ENCODE peak calls at places on chromosomes 11 and 22, in seven cellular contexts. One of them, this sample, is unnamed.

GRCh38 chr11:47592970-47593369 is 1.2 kb downstream of the C1QTNF4 start:
- DNase-seq in endothelial cell of umbilical vein: no peak
- DNase-seq in HCT116: no peak
- DNase-seq in breast epithelium: no peak
- DNase-seq in ovary: no peak
- DNase-seq in uterus: no peak
- DNase-seq in suprapubic skin: no peak
- DNase-seq in this sample: no peak

GRCh38 chr11:82680252-82680651 is 53.4 kb downstream of the FAM181B start:
- DNase-seq in endothelial cell of umbilical vein: no peak
- DNase-seq in HCT116: no peak
- DNase-seq in breast epithelium: no peak
- DNase-seq in ovary: no peak
- DNase-seq in uterus: no peak
- DNase-seq in suprapubic skin: no peak
- DNase-seq in this sample: no peak

GRCh38 chr22:37454857-37455686 is 27.8 kb upstream of the ELFN2 start:
- DNase-seq in endothelial cell of umbilical vein: peak
- DNase-seq in HCT116: peak
- DNase-seq in breast epithelium: no peak
- DNase-seq in ovary: no peak
- DNase-seq in uterus: no peak
- DNase-seq in suprapubic skin: no peak
- DNase-seq in this sample: no peak

GRCh38 chr11:44886765-44887164 is 63.9 kb downstream of the TP53I11 start:
- DNase-seq in endothelial cell of umbilical vein: peak
- DNase-seq in HCT116: no peak
- DNase-seq in breast epithelium: no peak
- DNase-seq in ovary: no peak
- DNase-seq in uterus: peak
- DNase-seq in suprapubic skin: no peak
- DNase-seq in this sample: no peak

GRCh38 chr11:77361184-77361583 is 59.7 kb upstream of the GDPD4 start:
- DNase-seq in endothelial cell of umbilical vein: no peak
- DNase-seq in HCT116: no peak
- DNase-seq in breast epithelium: no peak
- DNase-seq in ovary: no peak
- DNase-seq in uterus: no peak
- DNase-seq in suprapubic skin: no peak
- DNase-seq in this sample: no peak

GRCh38 chr11:297666-298405 is 1.5 kb downstream of the IFITM5 start:
- DNase-seq in endothelial cell of umbilical vein: no peak
- DNase-seq in HCT116: no peak
- DNase-seq in breast epithelium: no peak
- DNase-seq in ovary: peak
- DNase-seq in uterus: peak
- DNase-seq in suprapubic skin: peak
- DNase-seq in this sample: peak

GRCh38 chr11:17921620-17922473 is 91.0 kb downstream of the SERGEF start:
- DNase-seq in endothelial cell of umbilical vein: no peak
- DNase-seq in HCT116: no peak
- DNase-seq in breast epithelium: no peak
- DNase-seq in ovary: no peak
- DNase-seq in uterus: no peak
- DNase-seq in suprapubic skin: no peak
- DNase-seq in this sample: peak

GRCh38 chr11:134074766-134075165 is 5.9 kb downstream of the JAM3 start:
- DNase-seq in endothelial cell of umbilical vein: no peak
- DNase-seq in HCT116: no peak
- DNase-seq in breast epithelium: no peak
- DNase-seq in ovary: no peak
- DNase-seq in uterus: no peak
- DNase-seq in suprapubic skin: no peak
- DNase-seq in this sample: no peak

GRCh38 chr22:49037701-49038245 is 789.9 kb downstream of the BRD1 start:
- DNase-seq in endothelial cell of umbilical vein: no peak
- DNase-seq in HCT116: no peak
- DNase-seq in breast epithelium: no peak
- DNase-seq in ovary: no peak
- DNase-seq in uterus: no peak
- DNase-seq in suprapubic skin: no peak
- DNase-seq in this sample: no peak

GRCh38 chr11:77294040-77294439 is 7.4 kb downstream of the GDPD4 start:
- DNase-seq in endothelial cell of umbilical vein: no peak
- DNase-seq in HCT116: no peak
- DNase-seq in breast epithelium: no peak
- DNase-seq in ovary: no peak
- DNase-seq in uterus: no peak
- DNase-seq in suprapubic skin: no peak
- DNase-seq in this sample: no peak

GRCh38 chr11:96006016-96006415 is 82.1 kb upstream of the MTMR2 start:
- DNase-seq in endothelial cell of umbilical vein: no peak
- DNase-seq in HCT116: no peak
- DNase-seq in breast epithelium: no peak
- DNase-seq in ovary: no peak
- DNase-seq in uterus: no peak
- DNase-seq in suprapubic skin: no peak
- DNase-seq in this sample: no peak

GRCh38 chr11:79670846-79671245 is 230.0 kb upstream of the TENM4 start:
- DNase-seq in endothelial cell of umbilical vein: no peak
- DNase-seq in HCT116: no peak
- DNase-seq in breast epithelium: no peak
- DNase-seq in ovary: no peak
- DNase-seq in uterus: no peak
- DNase-seq in suprapubic skin: no peak
- DNase-seq in this sample: no peak

GRCh38 chr11:1402355-1402754 is 12.6 kb downstream of the BRSK2 start:
- DNase-seq in endothelial cell of umbilical vein: no peak
- DNase-seq in HCT116: no peak
- DNase-seq in breast epithelium: no peak
- DNase-seq in ovary: peak
- DNase-seq in uterus: no peak
- DNase-seq in suprapubic skin: no peak
- DNase-seq in this sample: peak

GRCh38 chr11:1400168-1401000 is 10.7 kb downstream of the BRSK2 start:
- DNase-seq in endothelial cell of umbilical vein: no peak
- DNase-seq in HCT116: no peak
- DNase-seq in breast epithelium: no peak
- DNase-seq in ovary: peak
- DNase-seq in uterus: no peak
- DNase-seq in suprapubic skin: no peak
- DNase-seq in this sample: peak

GRCh38 chr11:1401656-1402221 is 12.0 kb downstream of the BRSK2 start:
- DNase-seq in endothelial cell of umbilical vein: peak
- DNase-seq in HCT116: no peak
- DNase-seq in breast epithelium: peak
- DNase-seq in ovary: peak
- DNase-seq in uterus: peak
- DNase-seq in suprapubic skin: no peak
- DNase-seq in this sample: no peak

GRCh38 chr11:1399386-1400167 is 9.8 kb downstream of the BRSK2 start:
- DNase-seq in endothelial cell of umbilical vein: no peak
- DNase-seq in HCT116: no peak
- DNase-seq in breast epithelium: no peak
- DNase-seq in ovary: peak
- DNase-seq in uterus: no peak
- DNase-seq in suprapubic skin: no peak
- DNase-seq in this sample: peak

GRCh38 chr11:1401001-1401445 is 11.3 kb downstream of the BRSK2 start:
- DNase-seq in endothelial cell of umbilical vein: no peak
- DNase-seq in HCT116: no peak
- DNase-seq in breast epithelium: no peak
- DNase-seq in ovary: peak
- DNase-seq in uterus: no peak
- DNase-seq in suprapubic skin: no peak
- DNase-seq in this sample: no peak
- H3K27ac ChIP-seq in endothelial cell of umbilical vein: no peak
- H3K27ac ChIP-seq in HCT116: no peak
- H3K27ac ChIP-seq in breast epithelium: no peak
- H3K27ac ChIP-seq in ovary: no peak
- H3K27ac ChIP-seq in uterus: no peak
- H3K27ac ChIP-seq in suprapubic skin: no peak
- H3K27ac ChIP-seq in this sample: no peak

GRCh38 chr11:66625041-66625751 is 8.8 kb downstream of the RBM14 start:
- DNase-seq in endothelial cell of umbilical vein: no peak
- DNase-seq in HCT116: no peak
- DNase-seq in breast epithelium: no peak
- DNase-seq in ovary: no peak
- DNase-seq in uterus: no peak
- DNase-seq in suprapubic skin: no peak
- DNase-seq in this sample: peak
- TF ChIP-seq POLR2A in endothelial cell of umbilical vein: no peak
- TF ChIP-seq POLR2A in HCT116: no peak
- TF ChIP-seq POLR2A in breast epithelium: no peak
- TF ChIP-seq POLR2A in ovary: no peak
- TF ChIP-seq POLR2A in uterus: no peak
- TF ChIP-seq POLR2A in suprapubic skin: no peak
- TF ChIP-seq POLR2A in this sample: no peak

GRCh38 chr22:20742764-20743163 is 31.1 kb upstream of the SERPIND1 start:
- DNase-seq in endothelial cell of umbilical vein: no peak
- DNase-seq in HCT116: no peak
- DNase-seq in breast epithelium: no peak
- DNase-seq in ovary: no peak
- DNase-seq in uterus: no peak
- DNase-seq in suprapubic skin: no peak
- DNase-seq in this sample: no peak

GRCh38 chr22:20738394-20739089 is 35.4 kb upstream of the SERPIND1 start:
- DNase-seq in endothelial cell of umbilical vein: no peak
- DNase-seq in HCT116: no peak
- DNase-seq in breast epithelium: no peak
- DNase-seq in ovary: no peak
- DNase-seq in uterus: no peak
- DNase-seq in suprapubic skin: no peak
- DNase-seq in this sample: no peak

GRCh38 chr22:20741634-20742581 is 32.0 kb upstream of the SERPIND1 start:
- DNase-seq in endothelial cell of umbilical vein: peak
- DNase-seq in HCT116: peak
- DNase-seq in breast epithelium: no peak
- DNase-seq in ovary: no peak
- DNase-seq in uterus: no peak
- DNase-seq in suprapubic skin: no peak
- DNase-seq in this sample: no peak

GRCh38 chr22:20740222-20740951 is 33.5 kb upstream of the SERPIND1 start:
- DNase-seq in endothelial cell of umbilical vein: no peak
- DNase-seq in HCT116: no peak
- DNase-seq in breast epithelium: no peak
- DNase-seq in ovary: no peak
- DNase-seq in uterus: no peak
- DNase-seq in suprapubic skin: no peak
- DNase-seq in this sample: no peak

DNA sequence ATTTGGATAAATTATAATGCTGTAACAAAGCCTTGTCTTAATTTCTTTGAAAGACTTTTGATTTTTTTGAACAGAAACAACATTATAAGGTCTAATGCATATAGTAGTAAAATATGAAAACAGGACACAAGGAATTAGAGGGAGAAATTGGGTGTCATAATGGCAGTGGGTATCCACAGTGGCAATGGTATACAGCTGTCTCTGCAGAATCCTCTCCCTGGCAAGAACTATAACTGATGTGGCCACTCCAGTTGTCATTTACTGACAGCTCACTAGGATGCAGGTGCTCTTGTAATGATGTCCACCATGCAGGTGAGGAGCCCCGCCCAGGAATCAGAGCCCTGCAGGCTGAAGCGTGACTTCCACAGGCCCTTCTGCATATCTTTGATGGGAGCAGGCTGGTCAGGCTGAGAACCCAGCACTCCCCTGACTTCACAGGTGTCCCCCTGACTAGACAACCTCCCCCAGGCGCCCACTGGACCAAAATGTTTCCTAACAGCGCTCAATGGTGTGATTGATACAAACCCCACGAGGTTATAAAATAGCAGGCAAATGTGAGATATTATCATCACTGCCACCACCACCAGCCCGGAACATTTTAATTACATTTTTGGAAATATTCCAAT is 32.8 kb upstream of the SERPIND1 start:
- DNase-seq in endothelial cell of umbilical vein: no peak
- DNase-seq in HCT116: no peak
- DNase-seq in breast epithelium: no peak
- DNase-seq in ovary: no peak
- DNase-seq in uterus: no peak
- DNase-seq in suprapubic skin: no peak
- DNase-seq in this sample: no peak
- H3K27ac ChIP-seq in endothelial cell of umbilical vein: no peak
- H3K27ac ChIP-seq in HCT116: no peak
- H3K27ac ChIP-seq in breast epithelium: no peak
- H3K27ac ChIP-seq in ovary: no peak
- H3K27ac ChIP-seq in uterus: no peak
- H3K27ac ChIP-seq in suprapubic skin: no peak
- H3K27ac ChIP-seq in this sample: no peak

GRCh38 chr11:67463680-67464410 is 5.2 kb downstream of the TMEM134 start:
- DNase-seq in endothelial cell of umbilical vein: no peak
- DNase-seq in HCT116: peak
- DNase-seq in breast epithelium: peak
- DNase-seq in ovary: peak
- DNase-seq in uterus: peak
- DNase-seq in suprapubic skin: peak
- DNase-seq in this sample: peak

GRCh38 chr11:67465190-67465522 is 3.9 kb downstream of the TMEM134 start:
- DNase-seq in endothelial cell of umbilical vein: no peak
- DNase-seq in HCT116: no peak
- DNase-seq in breast epithelium: no peak
- DNase-seq in ovary: no peak
- DNase-seq in uterus: no peak
- DNase-seq in suprapubic skin: no peak
- DNase-seq in this sample: no peak

GRCh38 chr11:67463186-67463585 is 5.9 kb downstream of the TMEM134 start:
- DNase-seq in endothelial cell of umbilical vein: no peak
- DNase-seq in HCT116: no peak
- DNase-seq in breast epithelium: no peak
- DNase-seq in ovary: no peak
- DNase-seq in uterus: no peak
- DNase-seq in suprapubic skin: no peak
- DNase-seq in this sample: no peak

GRCh38 chr11:67466367-67466766 is 2.7 kb downstream of the TMEM134 start:
- DNase-seq in endothelial cell of umbilical vein: no peak
- DNase-seq in HCT116: no peak
- DNase-seq in breast epithelium: no peak
- DNase-seq in ovary: no peak
- DNase-seq in uterus: no peak
- DNase-seq in suprapubic skin: no peak
- DNase-seq in this sample: no peak

DNA sequence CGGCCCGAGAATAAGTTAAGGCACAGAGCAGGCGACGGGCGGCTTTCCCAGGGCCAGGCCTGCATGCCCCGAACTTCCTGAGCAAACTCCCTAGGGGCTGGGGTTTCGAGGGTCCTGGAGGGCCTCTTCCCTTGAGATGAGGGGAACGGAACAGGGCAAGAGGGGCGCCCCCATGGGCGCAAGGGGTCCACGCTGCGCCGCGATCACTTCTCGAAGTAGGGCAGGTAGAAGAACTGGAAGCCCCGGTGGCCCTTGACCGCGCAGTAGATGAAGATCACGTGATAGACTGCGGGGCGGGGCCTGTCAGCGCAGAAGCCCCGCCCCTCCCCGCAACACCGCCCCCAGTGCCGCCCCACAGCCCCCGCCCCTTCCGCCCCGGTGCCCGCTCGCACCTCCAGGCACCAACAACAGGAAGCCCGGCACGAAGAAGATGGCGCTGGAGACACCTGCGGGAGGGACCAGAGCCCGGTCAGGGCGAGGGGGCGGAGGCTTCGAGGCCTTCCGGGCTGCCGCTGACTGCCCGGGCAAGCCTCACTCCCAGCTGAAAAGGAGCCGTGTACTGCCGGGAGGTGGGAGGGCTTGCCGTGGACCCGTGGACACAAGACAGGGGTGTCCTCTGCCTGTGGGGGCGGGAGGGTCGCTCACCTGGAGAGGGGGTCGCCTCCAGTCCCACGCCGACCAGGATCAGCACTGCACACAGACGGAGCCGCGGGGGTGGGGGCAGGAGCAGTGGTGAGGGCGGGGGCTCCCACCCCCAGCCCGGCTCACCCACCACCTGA is 4.5 kb downstream of the TMEM134 start:
- DNase-seq in endothelial cell of umbilical vein: peak
- DNase-seq in HCT116: peak
- DNase-seq in breast epithelium: peak
- DNase-seq in ovary: peak
- DNase-seq in uterus: peak
- DNase-seq in suprapubic skin: peak
- DNase-seq in this sample: peak
- TF ChIP-seq POLR2A in endothelial cell of umbilical vein: peak
- TF ChIP-seq POLR2A in HCT116: no peak
- TF ChIP-seq POLR2A in breast epithelium: peak
- TF ChIP-seq POLR2A in ovary: no peak
- TF ChIP-seq POLR2A in uterus: peak
- TF ChIP-seq POLR2A in suprapubic skin: no peak
- TF ChIP-seq POLR2A in this sample: peak